ENCODE peak calls at places on chromosome 11, in four cellular contexts. B is activated naive CD4-positive, alpha-beta T cell; M is posterior cingulate gyrus; H is HT-29. G is an unnamed sample.

GRCh38 chr11:30128269-30128932 is 102.4 kb upstream of the FSHB start:
- DNase-seq in B (no peak), M (no peak), H (peak; percentile 61), G (peak; percentile 43)

GRCh38 chr11:116963813-116964212 is 126.4 kb upstream of the APOA1 start:
- DNase-seq in B (no peak), M (no peak), H (no peak), G (no peak)

GRCh38 chr11:87366766-87367405 is 329.2 kb downstream of the TMEM135 start:
- DNase-seq in B (no peak), M (no peak), H (no peak), G (no peak)

GRCh38 chr11:43578346-43579170 is 102.0 kb upstream of the HSD17B12 start:
- DNase-seq in B (no peak), M (peak; percentile 73), H (no peak), G (no peak)

GRCh38 chr11:1053121-1053901 is 16.8 kb upstream of the MUC6 start:
- DNase-seq in B (no peak), M (peak; percentile 66), H (peak; percentile 74), G (no peak)

GRCh38 chr11:30143098-30143705 is 87.6 kb upstream of the FSHB start:
- DNase-seq in B (no peak), M (no peak), H (peak; percentile 84), G (peak; percentile 6)

GRCh38 chr11:121291896-121292502 is 572 bp upstream of the SC5D start:
- DNase-seq in B (no peak), M (peak; percentile 64), H (no peak), G (peak; percentile 48)

GRCh38 chr11:94179696-94180095 is 51.1 kb downstream of the PANX1 start:
- DNase-seq in B (no peak), M (no peak), H (no peak), G (no peak)

GRCh38 chr11:94171693-94172440 is 43.2 kb downstream of the PANX1 start:
- DNase-seq in B (no peak), M (peak; percentile 74), H (peak; percentile 73), G (peak; percentile 38)

GRCh38 chr11:1875093-1875785 is 16.5 kb downstream of the PRR33 start:
- DNase-seq in B (no peak), M (peak; percentile 69), H (no peak), G (no peak)

GRCh38 chr11:84865791-84866535 is 761.2 kb downstream of the DLG2 start:
- DNase-seq in B (no peak), M (no peak), H (no peak), G (no peak)

G was measured in Ammon's horn.